ENCODE peak calls at places on chromosomes 12 and 14, in six cellular contexts. E is ovary; F is MCF 10A; W is mammary epithelial cell; C is nephron progenitor cell; A is activated CD8-positive, alpha-beta T cell treated with anti-CD3 and anti-CD28 coated beads for 36 hours. I is an unnamed sample.

GRCh38 chr14:100657780-100658513 is 68.7 kb upstream of the DLK1 start:
- DNase-seq in E (no peak), F (no peak), W (no peak), C (no peak), A (no peak), I (no peak)

GRCh38 chr12:89504560-89505346 is 19.8 kb downstream of the GALNT4 start:
- DNase-seq in E (no peak), F (no peak), W (no peak), C (no peak), A (no peak), I (no peak)

GRCh38 chr12:16609140-16609539 is 3.2 kb upstream of the LMO3 start:
- DNase-seq in E (no peak), F (no peak), W (no peak), C (no peak), A (no peak), I (no peak)

GRCh38 chr14:60561845-60562746 is 53.1 kb downstream of the SIX6 start:
- DNase-seq in E (peak; percentile 21), F (peak; percentile 71), W (peak; percentile 47), C (peak; percentile 54), A (peak; percentile 54), I (peak; percentile 23)

GRCh38 chr12:122459211-122459610 is 36.7 kb upstream of the CLIP1 start:
- DNase-seq in E (no peak), F (no peak), W (no peak), C (no peak), A (no peak), I (no peak)

GRCh38 chr14:104223101-104223809 is 84.9 kb downstream of the KIF26A start:
- DNase-seq in E (peak; percentile 84), F (no peak), W (no peak), C (peak; percentile 44), A (peak; percentile 32), I (no peak)

GRCh38 chr12:48878548-48878947 is 12.9 kb upstream of the RND1 start:
- DNase-seq in E (no peak), F (no peak), W (no peak), C (no peak), A (no peak), I (no peak)

GRCh38 chr12:20368653-20369163 is 371 bp downstream of the PDE3A start:
- DNase-seq in E (peak; percentile 50), F (no peak), W (peak; percentile 19), C (peak; percentile 59), A (no peak), I (peak; percentile 30)

GRCh38 chr12:120249875-120250795 is 15.4 kb downstream of the PXN start:
- DNase-seq in E (no peak), F (no peak), W (no peak), C (no peak), A (peak; percentile 75), I (no peak)

GRCh38 chr14:61542848-61543790 is 152.2 kb upstream of the HIF1A start:
- DNase-seq in E (no peak), F (no peak), W (no peak), C (no peak), A (no peak), I (no peak)

GRCh38 chr14:21428930-21429329 is 27.0 kb downstream of the CHD8 start:
- DNase-seq in E (no peak), F (peak; percentile 18), W (no peak), C (no peak), A (no peak), I (no peak)

GRCh38 chr12:32158525-32158924 is 51.9 kb downstream of the BICD1 start:
- DNase-seq in E (no peak), F (no peak), W (no peak), C (no peak), A (no peak), I (no peak)

GRCh38 chr14:21880918-21881317 is 207.3 kb upstream of the OR4E1 start:
- DNase-seq in E (no peak), F (no peak), W (peak; percentile 55), C (no peak), A (no peak), I (no peak)

GRCh38 chr14:50954811-50955372 is 10.6 kb upstream of the PYGL start:
- DNase-seq in E (no peak), F (peak; percentile 67), W (peak; percentile 66), C (no peak), A (no peak), I (no peak)

GRCh38 chr14:75280448-75280830 is 1.8 kb downstream of the FOS start:
- DNase-seq in E (no peak), F (no peak), W (no peak), C (no peak), A (no peak), I (no peak)

GRCh38 chr12:130110910-130111309 is 51.4 kb upstream of the FZD10 start:
- DNase-seq in E (no peak), F (no peak), W (no peak), C (no peak), A (no peak), I (no peak)
- TF ChIP-seq CTCF in E (no peak), F (no peak), W (no peak), C (no peak), A (no peak), I (no peak)

GRCh38 chr12:5440973-5441372 is 9.1 kb downstream of the NTF3 start:
- DNase-seq in E (no peak), F (no peak), W (no peak), C (no peak), A (no peak), I (no peak)

GRCh38 chr12:5437657-5438056 is 5.7 kb downstream of the NTF3 start:
- DNase-seq in E (no peak), F (no peak), W (no peak), C (no peak), A (no peak), I (no peak)

GRCh38 chr12:5438671-5439200 is 6.8 kb downstream of the NTF3 start:
- DNase-seq in E (no peak), F (no peak), W (no peak), C (no peak), A (no peak), I (no peak)

GRCh38 chr12:5439788-5440300 is 7.9 kb downstream of the NTF3 start:
- DNase-seq in E (no peak), F (no peak), W (no peak), C (no peak), A (no peak), I (no peak)

DNA sequence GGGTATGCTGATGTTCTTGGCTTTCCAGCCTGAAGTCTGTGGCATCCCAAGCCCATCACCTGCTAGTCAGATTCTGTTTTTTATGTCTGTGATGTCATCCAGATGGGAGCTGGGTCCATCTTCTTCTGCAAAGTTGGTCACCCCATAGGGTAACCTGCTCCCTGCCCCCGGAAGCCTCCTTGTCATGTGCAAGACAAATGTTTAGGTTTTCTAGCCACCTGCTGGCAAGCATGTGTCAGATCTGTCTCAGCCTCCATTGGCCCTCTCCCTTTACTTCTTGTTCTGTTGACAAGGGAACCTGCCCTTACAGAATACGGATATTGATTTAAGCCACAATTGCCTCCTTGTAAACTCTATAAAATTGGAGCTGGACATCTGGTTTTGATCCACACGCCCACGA is 7.4 kb downstream of the NTF3 start:
- DNase-seq in E (no peak), F (no peak), W (no peak), C (no peak), A (no peak), I (no peak)
- TF ChIP-seq CTCF in E (no peak), F (no peak), W (peak; percentile 38), C (no peak), A (no peak), I (peak; percentile 45)

GRCh38 chr12:57816855-57817151 is 1.7 kb downstream of the AVIL start:
- DNase-seq in E (no peak), F (peak; percentile 39), W (no peak), C (no peak), A (no peak), I (no peak)

GRCh38 chr12:57813111-57813970 is 5.2 kb downstream of the AVIL start:
- DNase-seq in E (no peak), F (no peak), W (no peak), C (no peak), A (no peak), I (no peak)

GRCh38 chr12:57816001-57816854 is 2.3 kb downstream of the AVIL start:
- DNase-seq in E (no peak), F (no peak), W (no peak), C (no peak), A (no peak), I (no peak)

GRCh38 chr12:57815177-57816000 is 3.1 kb downstream of the AVIL start:
- DNase-seq in E (no peak), F (no peak), W (no peak), C (no peak), A (no peak), I (no peak)

DNA sequence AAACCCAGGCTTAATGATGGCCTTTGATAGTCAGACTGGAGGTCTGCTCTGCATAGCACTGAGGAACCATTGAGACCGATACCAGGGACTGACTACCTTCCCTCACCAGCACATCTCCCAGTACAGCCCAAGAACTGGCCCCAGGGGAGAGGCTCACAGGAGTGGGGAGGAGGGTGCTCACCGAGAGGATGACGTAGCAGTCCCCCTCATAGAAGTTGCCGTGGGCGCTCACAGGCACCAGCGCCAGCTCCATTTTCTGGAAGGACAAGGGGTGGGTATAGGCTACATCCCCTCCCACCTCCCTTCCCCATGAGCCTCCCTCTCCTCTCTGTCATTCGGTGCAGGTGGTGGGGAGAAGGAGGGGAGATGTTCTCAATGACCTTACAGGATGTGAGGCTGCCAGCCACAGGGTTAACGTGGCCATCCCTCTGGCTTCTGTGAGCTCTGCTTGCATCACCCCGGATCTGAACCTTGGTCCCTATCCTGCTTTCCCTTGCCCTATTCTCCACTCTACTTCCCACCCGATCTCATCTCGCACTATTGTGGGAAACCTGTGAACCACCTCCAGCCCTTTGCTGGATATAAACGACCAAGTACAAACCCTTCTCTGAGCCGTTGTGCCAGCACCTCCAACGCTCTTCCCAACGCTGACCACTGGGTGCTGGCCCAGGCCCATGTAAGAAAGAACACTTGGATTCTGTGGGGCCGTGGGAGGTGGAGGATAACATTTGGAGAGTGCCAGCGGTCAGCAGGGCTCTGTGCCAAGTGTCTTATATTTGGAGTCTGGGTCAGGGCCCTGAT is 4.4 kb downstream of the AVIL start:
- DNase-seq in E (peak; percentile 64), F (no peak), W (no peak), C (no peak), A (no peak), I (no peak)
- TF ChIP-seq CTCF in E (no peak), F (no peak), W (no peak), C (no peak), A (no peak), I (no peak)

GRCh38 chr12:127127887-127128286 is 1139.1 kb upstream of the TMEM132C start:
- DNase-seq in E (no peak), F (no peak), W (no peak), C (no peak), A (no peak), I (no peak)

GRCh38 chr12:127130506-127131100 is 1136.4 kb upstream of the TMEM132C start:
- DNase-seq in E (no peak), F (peak; percentile 31), W (no peak), C (no peak), A (no peak), I (no peak)

DNA sequence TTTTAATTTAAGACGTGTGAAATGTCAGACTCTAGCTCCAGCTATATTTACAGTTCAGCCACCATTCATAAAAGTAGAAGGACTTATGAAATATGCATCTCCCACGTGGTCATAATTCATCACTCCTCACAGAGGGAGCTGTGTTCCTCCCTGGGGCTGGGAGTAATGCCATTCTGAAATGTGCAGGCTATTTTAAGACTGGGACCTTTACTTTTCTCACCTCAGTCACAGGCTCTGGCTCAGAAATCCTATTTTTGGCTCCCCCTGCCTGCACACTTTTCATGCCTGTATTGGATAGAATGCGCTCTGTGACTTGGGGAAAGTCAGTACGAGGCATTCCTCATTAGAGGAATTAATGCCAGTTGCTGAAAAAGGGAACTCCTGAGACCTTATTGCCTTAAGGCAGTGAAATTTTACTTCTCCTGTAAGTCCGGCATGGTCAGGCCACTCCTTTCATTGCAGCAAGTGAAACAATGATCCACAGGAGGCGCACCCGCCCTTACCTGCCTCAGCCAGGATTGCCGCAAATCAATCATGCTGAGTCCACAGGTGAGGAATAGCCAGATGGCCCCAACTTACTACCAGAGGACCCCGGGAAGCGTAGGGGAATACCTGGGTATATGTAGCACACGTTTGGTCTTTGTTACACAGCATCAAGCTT is 1133.2 kb upstream of the TMEM132C start:
- DNase-seq in E (no peak), F (peak; percentile 83), W (peak; percentile 33), C (no peak), A (no peak), I (no peak)
- TF ChIP-seq CTCF in E (no peak), F (peak; percentile 4), W (peak; percentile 39), C (no peak), A (no peak), I (peak; percentile 24)